ENCODE peak calls at places on chromosomes 2 and 18, in eight cellular contexts. O is HCT116, D is OCI-LY7, G is GM23248, V is MM.1S, R is PC-3, J is SK-N-SH, T is hepatocyte. C is an unnamed sample. For H3K9me2, the result is how much of the 10 kb centered on the place peaks cover.

GRCh38 chr2:50401772-50402653 is 629.9 kb downstream of the NRXN1 start:
- DNase-seq in V (peak), T (peak), O (peak), D (peak), G (peak), J (peak), R (peak), C (peak)

GRCh38 chr2:158178646-158179045 is 77.0 kb downstream of the UPP2 start:
- DNase-seq in G (no peak), T (no peak), O (no peak), V (no peak), J (peak), R (no peak), D (no peak), C (no peak)

GRCh38 chr2:197839327-197839726 is 34.9 kb downstream of the PLCL1 start:
- DNase-seq in O (no peak), T (no peak), G (no peak), D (no peak), V (peak), J (no peak), R (no peak), C (no peak)

GRCh38 chr2:12819098-12819465 is 102.3 kb downstream of the TRIB2 start:
- DNase-seq in T (peak), R (peak), J (no peak), G (peak), V (no peak), D (no peak), O (no peak), C (peak)

GRCh38 chr2:14634223-14634884 is 1.8 kb downstream of the LRATD1 start:
- DNase-seq in J (peak), D (no peak), V (peak), G (peak), T (peak), O (no peak), R (peak), C (peak)

GRCh38 chr18:42275138-42275535 is 320.1 kb downstream of the PIK3C3 start:
- DNase-seq in D (no peak), R (no peak), T (no peak), G (no peak), O (no peak), V (no peak), J (no peak), C (no peak)

GRCh38 chr2:239606955-239607794 is 206.4 kb upstream of the HDAC4 start:
- DNase-seq in O (no peak), V (no peak), J (no peak), R (no peak), G (no peak), D (no peak), T (no peak), C (no peak)

GRCh38 chr2:178796079-178796677 is 11.0 kb downstream of the TTN start:
- DNase-seq in R (peak), D (peak), G (peak), J (peak), O (peak), V (peak), T (peak), C (peak)

GRCh38 chr2:54855434-54855833 is 132.0 kb downstream of the EML6 start:
- DNase-seq in T (no peak), J (no peak), R (peak), D (no peak), G (peak), O (no peak), V (no peak), C (no peak)

GRCh38 chr18:31042068-31042390 is 513 bp downstream of the DSC3 start:
- DNase-seq in T (peak), G (no peak), V (no peak), O (no peak), R (no peak), D (no peak), J (no peak), C (no peak)

GRCh38 chr2:128271186-128271890 is 47.3 kb downstream of the HS6ST1 start:
- DNase-seq in V (no peak), O (no peak), R (no peak), G (no peak), D (no peak), J (no peak), T (no peak), C (no peak)

GRCh38 chr2:85900366-85900765 is 11.6 kb upstream of the ST3GAL5 start:
- DNase-seq in R (no peak), V (no peak), G (no peak), J (no peak), T (no peak), O (no peak), D (no peak), C (no peak)

GRCh38 chr2:46230115-46230571 is 67.1 kb upstream of the EPAS1 start:
- DNase-seq in G (no peak), V (no peak), O (no peak), D (no peak), T (peak), R (no peak), J (no peak), C (peak)

GRCh38 chr2:42787788-42788477 is 4.5 kb downstream of the HAAO start:
- DNase-seq in G (no peak), O (no peak), J (no peak), D (no peak), R (no peak), T (peak), V (no peak), C (no peak)

GRCh38 chr2:114083717-114084387 is 194.0 kb downstream of the ACTR3 start:
- DNase-seq in J (no peak), T (no peak), V (no peak), G (no peak), O (no peak), D (no peak), R (no peak), C (no peak)

GRCh38 chr18:79582978-79583377 is 96.6 kb upstream of the CTDP1 start:
- DNase-seq in O (no peak), T (no peak), G (no peak), R (no peak), V (no peak), D (no peak), J (no peak), C (no peak)

GRCh38 chr18:79585395-79586370 is 93.9 kb upstream of the CTDP1 start:
- DNase-seq in R (no peak), J (no peak), O (no peak), T (no peak), D (peak), G (no peak), V (no peak), C (no peak)

GRCh38 chr18:79583984-79584401 is 95.6 kb upstream of the CTDP1 start:
- DNase-seq in G (no peak), J (no peak), D (no peak), R (no peak), T (no peak), O (no peak), V (no peak), C (no peak)

GRCh38 chr18:79583426-79583825 is 96.2 kb upstream of the CTDP1 start:
- DNase-seq in G (no peak), J (no peak), V (no peak), T (no peak), D (no peak), R (no peak), O (no peak), C (no peak)

GRCh38 chr18:79584491-79585394 is 94.9 kb upstream of the CTDP1 start:
- DNase-seq in R (no peak), T (no peak), D (no peak), V (no peak), J (no peak), O (no peak), G (no peak), C (no peak)
- TF ChIP-seq EZH2phosphoT487 in R (no peak), T (no peak), D (no peak), V (no peak), J (no peak), O (no peak), G (no peak), C (no peak)

DNA sequence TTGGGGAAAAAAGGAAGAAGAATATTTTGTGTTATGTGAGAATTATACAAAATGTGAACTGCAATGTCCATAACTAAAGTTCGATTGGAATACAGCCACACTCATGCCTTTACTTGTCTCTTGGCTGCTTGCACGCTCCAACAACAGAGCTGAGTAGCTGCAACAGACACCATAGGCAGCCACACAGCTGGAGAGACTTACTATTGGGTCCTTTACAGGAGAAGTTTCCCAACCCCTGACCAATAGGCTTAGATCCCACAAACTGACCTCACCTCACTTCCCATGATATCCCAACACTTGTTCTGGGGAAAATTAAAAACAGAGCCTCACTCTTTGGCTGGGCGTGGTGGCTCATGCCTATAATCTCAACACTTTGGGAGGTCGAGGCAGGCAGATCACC is 213.8 kb downstream of the SH3BP4 start:
- DNase-seq in O (no peak), T (no peak), J (no peak), R (no peak), V (no peak), D (no peak), G (no peak), C (no peak)
- H3K9me2 ChIP-seq in O (under half), T (under half), J (under half), R (under half), V (under half), D (under half), G (under half), C (under half)

GRCh38 chr18:23683671-23684070 is 5.6 kb upstream of the LAMA3 start:
- DNase-seq in T (no peak), R (peak), V (no peak), O (no peak), J (no peak), G (peak), D (no peak), C (no peak)

GRCh38 chr18:23682472-23682871 is 6.8 kb upstream of the LAMA3 start:
- DNase-seq in D (no peak), R (no peak), T (no peak), O (no peak), G (no peak), V (no peak), J (no peak), C (no peak)

GRCh38 chr18:23683155-23683554 is 6.1 kb upstream of the LAMA3 start:
- DNase-seq in O (no peak), V (no peak), T (no peak), D (no peak), R (no peak), J (no peak), G (no peak), C (no peak)

GRCh38 chr18:23682045-23682444 is 7.2 kb upstream of the LAMA3 start:
- DNase-seq in D (no peak), R (no peak), G (no peak), J (no peak), V (no peak), O (no peak), T (no peak), C (no peak)

GRCh38 chr18:23684515-23685197 is 4.6 kb upstream of the LAMA3 start:
- DNase-seq in J (no peak), R (peak), O (no peak), T (no peak), D (no peak), V (no peak), G (peak), C (no peak)
- TF ChIP-seq EZH2phosphoT487 in J (no peak), R (no peak), O (no peak), T (no peak), D (no peak), V (no peak), G (no peak), C (no peak)

GRCh38 chr2:231810905-231811304 is 24.7 kb downstream of the COPS7B start:
- DNase-seq in O (no peak), J (no peak), R (peak), D (no peak), T (peak), G (peak), V (no peak), C (no peak)
- H3K9me2 ChIP-seq in O (under half), J (under half), R (under half), D (under half), T (under half), G (under half), V (under half), C (under half)

GRCh38 chr2:152094014-152094413 is 4.8 kb downstream of the CACNB4 start:
- DNase-seq in D (no peak), V (no peak), O (no peak), R (no peak), J (no peak), T (no peak), G (no peak), C (no peak)

GRCh38 chr2:152098033-152098797 is 629 bp downstream of the CACNB4 start:
- DNase-seq in J (peak), V (no peak), D (no peak), O (no peak), T (peak), G (peak), R (peak), C (peak)

GRCh38 chr2:152089238-152089637 is 9.6 kb downstream of the CACNB4 start:
- DNase-seq in G (no peak), T (no peak), D (no peak), R (no peak), J (no peak), V (no peak), O (no peak), C (no peak)

GRCh38 chr2:152097291-152098032 is 1.4 kb downstream of the CACNB4 start:
- DNase-seq in J (peak), T (peak), D (no peak), R (peak), O (peak), G (peak), V (no peak), C (peak)

GRCh38 chr2:152093464-152093863 is 5.4 kb downstream of the CACNB4 start:
- DNase-seq in D (no peak), O (no peak), V (no peak), J (no peak), G (no peak), T (peak), R (no peak), C (no peak)
- TF ChIP-seq EZH2phosphoT487 in D (no peak), O (no peak), V (no peak), J (no peak), G (no peak), T (no peak), R (no peak), C (no peak)

GRCh38 chr18:44715245-44715644 is 34.6 kb downstream of the SETBP1 start:
- DNase-seq in G (peak), T (peak), J (no peak), D (no peak), R (peak), V (no peak), O (no peak), C (no peak)
- H3K9me2 ChIP-seq in G (under half), T (under half), J (under half), D (under half), R (under half), V (under half), O (under half), C (under half)

GRCh38 chr18:47370052-47370451 is 118.6 kb upstream of the SKOR2 start:
- DNase-seq in G (no peak), R (no peak), J (no peak), D (no peak), O (no peak), V (no peak), T (no peak), C (no peak)
- TF ChIP-seq EZH2phosphoT487 in G (no peak), R (no peak), J (no peak), D (no peak), O (no peak), V (no peak), T (no peak), C (no peak)

DNA sequence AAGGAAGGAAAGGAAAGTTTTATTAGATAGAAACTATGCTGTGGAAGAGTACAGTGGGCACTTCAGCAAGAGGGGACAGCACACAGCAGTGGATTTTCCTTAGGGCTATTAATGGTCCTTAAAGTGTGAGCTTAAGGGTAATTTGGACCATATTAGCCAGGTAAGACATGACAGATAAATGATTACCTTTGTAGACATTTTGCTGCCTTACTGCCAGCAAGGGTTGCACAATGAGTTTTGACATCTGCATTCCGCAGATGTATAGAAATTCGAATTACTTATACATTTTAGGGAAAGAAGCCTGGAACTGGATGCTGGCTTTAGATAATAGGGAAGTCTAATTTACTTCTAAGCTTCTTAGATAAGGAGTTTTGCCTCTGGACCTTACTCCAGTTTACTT is 14.0 kb upstream of the UBE2F start:
- DNase-seq in T (no peak), V (no peak), J (no peak), D (no peak), O (no peak), G (no peak), R (no peak), C (no peak)
- H3K9me2 ChIP-seq in T (under half), V (under half), J (under half), D (under half), O (under half), G (under half), R (under half), C (under half)